ENCODE peak calls at places on chromosomes 5 and 9, in seven cellular contexts. H is cardiac fibroblast; Y is GM23338; Z is IMR-90; I is GM12865; S is Caco-2; J is CD8-positive, alpha-beta T cell. D is an unnamed sample.

GRCh38 chr5:100595152-100595811 is 60.1 kb downstream of the FAM174A start:
- DNase-seq in Y (no peak), Z (peak; percentile 97), H (peak; percentile 94), S (no peak), J (no peak), I (peak; percentile 3), D (peak; percentile 97)

GRCh38 chr5:112312810-112313209 is 106.3 kb downstream of the EPB41L4A start:
- DNase-seq in Z (no peak), J (no peak), Y (no peak), I (no peak), S (no peak), H (peak; percentile 9), D (no peak)

GRCh38 chr9:9631302-9631701 is 981.5 kb downstream of the PTPRD start:
- DNase-seq in Z (no peak), I (peak; percentile 28), Y (peak; percentile 3), J (no peak), H (no peak), S (no peak), D (peak; percentile 1)

GRCh38 chr9:129768486-129768885 is 15.6 kb upstream of the PTGES start:
- DNase-seq in J (no peak), Z (no peak), H (no peak), I (no peak), S (no peak), Y (no peak), D (no peak)

GRCh38 chr9:4207881-4208615 is 91.8 kb downstream of the GLIS3 start:
- DNase-seq in J (no peak), I (peak; percentile 9), S (no peak), Y (no peak), Z (peak; percentile 61), H (peak; percentile 94), D (peak; percentile 51)

GRCh38 chr9:137784046-137784445 is 93.5 kb upstream of the CACNA1B start:
- DNase-seq in Z (no peak), J (no peak), S (no peak), H (no peak), I (no peak), Y (peak; percentile 40), D (peak; percentile 42)

GRCh38 chr5:107322936-107323335 is 347.8 kb downstream of the EFNA5 start:
- DNase-seq in Z (peak; percentile 11), I (no peak), H (no peak), S (no peak), J (no peak), Y (no peak), D (no peak)

GRCh38 chr9:33426843-33427293 is 20.5 kb downstream of the AQP3 start:
- DNase-seq in H (no peak), I (no peak), J (peak; percentile 10), Y (no peak), Z (no peak), S (no peak), D (no peak)

GRCh38 chr5:116724971-116725370 is 150.3 kb upstream of the SEMA6A start:
- DNase-seq in Y (no peak), I (no peak), Z (no peak), S (no peak), J (no peak), H (no peak), D (no peak)

GRCh38 chr9:136255166-136255538 is 9.5 kb upstream of the QSOX2 start:
- DNase-seq in S (no peak), Z (peak; percentile 48), J (no peak), H (peak; percentile 27), Y (no peak), I (no peak), D (peak; percentile 53)

GRCh38 chr5:150117945-150118560 is 31.7 kb upstream of the CSF1R start:
- DNase-seq in Z (no peak), S (no peak), I (no peak), J (no peak), H (no peak), Y (no peak), D (peak; percentile 1)

GRCh38 chr5:171544913-171545550 is 125.6 kb downstream of the FGF18 start:
- DNase-seq in J (no peak), Y (no peak), I (no peak), S (no peak), Z (no peak), H (no peak), D (no peak)

GRCh38 chr9:123356851-123357747 is 1.1 kb downstream of the CRB2 start:
- DNase-seq in S (no peak), I (no peak), J (no peak), H (no peak), Y (no peak), Z (no peak), D (no peak)

GRCh38 chr9:15824310-15824709 is 271.5 kb downstream of the CCDC171 start:
- DNase-seq in Y (peak; percentile 63), S (no peak), H (peak; percentile 35), I (no peak), J (no peak), Z (peak; percentile 21), D (peak; percentile 87)

GRCh38 chr9:68822596-68823165 is 117.6 kb downstream of the PIP5K1B start:
- DNase-seq in S (no peak), Z (no peak), J (no peak), H (no peak), Y (no peak), I (no peak), D (peak; percentile 9)

GRCh38 chr5:142847898-142848790 is 78.0 kb downstream of the ARHGAP26 start:
- DNase-seq in Y (no peak), Z (peak; percentile 31), J (no peak), H (no peak), S (no peak), I (no peak), D (peak; percentile 48)

DNA sequence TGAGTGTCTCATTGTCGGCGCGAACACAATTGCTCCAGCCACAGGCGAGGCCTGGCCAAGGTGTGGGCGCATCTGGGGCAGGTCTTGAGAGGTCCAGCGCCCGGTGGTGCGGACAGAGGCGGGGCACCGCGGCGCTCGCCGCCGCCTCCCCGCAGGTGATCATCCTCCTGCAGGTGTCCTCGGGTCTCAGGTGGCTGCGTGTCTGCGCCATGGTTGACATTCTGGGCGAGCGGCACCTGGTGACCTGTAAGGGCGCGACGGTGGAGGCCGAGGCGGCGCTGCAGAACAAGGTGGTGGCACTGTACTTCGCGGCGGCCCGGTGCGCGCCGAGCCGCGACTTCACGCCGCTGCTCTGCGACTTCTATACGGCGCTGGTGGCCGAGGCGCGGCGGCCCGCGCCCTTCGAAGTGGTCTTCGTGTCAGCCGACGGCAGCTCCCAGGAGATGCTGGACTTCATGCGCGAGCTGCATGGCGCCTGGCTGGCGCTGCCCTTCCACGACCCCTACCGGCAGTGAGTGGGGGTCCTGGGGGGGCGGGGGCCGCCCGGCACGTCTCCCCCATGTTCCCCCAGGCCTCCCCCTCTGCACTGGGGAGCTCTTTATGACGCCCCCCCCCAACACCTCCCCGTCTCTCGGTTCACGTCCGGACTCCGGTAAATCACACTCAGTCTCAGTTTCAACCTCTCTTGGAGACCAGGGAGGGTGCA is 401 bp downstream of the NXNL2 start:
- DNase-seq in H (no peak), S (peak; percentile 64), J (no peak), Z (no peak), I (no peak), Y (peak; percentile 58), D (no peak)
- H3K4me3 ChIP-seq in H (peak overlapping the region; percentile 60), S (peak overlapping the region; percentile 65), J (peak overlapping the region; percentile 52), Z (peak overlapping the region; percentile 67), I (no peak overlapping the region), Y (peak overlapping the region; percentile 93), D (peak overlapping the region; percentile 64)

DNA sequence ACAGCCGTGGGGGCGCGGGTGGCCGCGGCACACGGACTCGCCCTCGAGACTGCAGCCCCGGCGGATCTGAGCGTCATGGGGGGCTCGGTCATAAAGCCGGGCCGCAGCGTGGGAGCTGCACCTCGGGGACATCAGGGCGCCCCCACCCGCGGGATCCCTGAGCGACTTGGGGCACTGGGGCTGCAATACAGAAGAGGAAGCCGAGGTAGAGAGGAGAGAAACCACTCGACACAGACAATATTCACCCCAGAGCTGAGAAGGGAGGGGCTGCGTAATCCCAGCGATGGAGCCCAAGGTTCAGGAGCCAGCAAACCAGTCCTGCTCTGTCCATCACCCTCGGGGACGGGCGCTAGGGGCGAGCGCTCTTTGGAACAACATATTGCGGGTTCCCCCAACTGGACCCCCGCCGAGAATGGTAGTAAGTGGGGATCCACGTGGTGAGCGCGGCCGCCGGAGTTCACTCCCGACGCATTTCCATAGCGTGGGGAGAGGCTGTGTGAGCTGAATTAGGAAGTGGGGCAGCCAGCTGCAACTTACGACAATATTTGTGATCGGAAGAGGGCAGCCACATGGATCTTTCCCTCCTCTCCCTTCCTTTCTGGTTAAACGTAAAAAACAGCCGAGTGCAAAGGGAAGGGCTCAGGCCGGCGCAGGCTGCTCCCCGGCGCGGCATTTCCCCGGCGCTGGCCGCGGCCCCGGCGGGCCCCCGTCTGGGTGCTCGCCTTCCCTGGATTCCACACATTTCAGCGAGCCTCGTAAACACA is 9.9 kb downstream of the PTCH1 start:
- DNase-seq in J (peak; percentile 35), S (peak; percentile 65), Y (peak; percentile 67), I (peak; percentile 50), H (peak; percentile 79), Z (peak; percentile 58), D (peak; percentile 83)
- TF ChIP-seq CTCF in J (no peak), S (no peak), Y (no peak), I (no peak), H (no peak), Z (no peak), D (no peak)

GRCh38 chr5:31397926-31398557 is 133.9 kb downstream of the DROSHA start:
- DNase-seq in I (no peak), J (no peak), Y (no peak), H (no peak), S (no peak), Z (no peak), D (no peak)

GRCh38 chr5:31396611-31397295 is 135.1 kb downstream of the DROSHA start:
- DNase-seq in Z (no peak), H (no peak), J (no peak), I (no peak), Y (no peak), S (no peak), D (no peak)

GRCh38 chr5:31404325-31404724 is 127.6 kb downstream of the DROSHA start:
- DNase-seq in Y (no peak), H (no peak), I (no peak), Z (no peak), J (no peak), S (no peak), D (no peak)

GRCh38 chr5:31401691-31402090 is 130.2 kb downstream of the DROSHA start:
- DNase-seq in S (no peak), H (no peak), Z (no peak), I (no peak), Y (no peak), J (no peak), D (no peak)
- H3K4me3 ChIP-seq in S (no peak overlapping the region), H (no peak overlapping the region), Z (no peak overlapping the region), I (no peak overlapping the region), Y (no peak overlapping the region), J (no peak overlapping the region), D (no peak overlapping the region)

GRCh38 chr9:34500623-34501267 is 22.0 kb downstream of the ENHO start:
- DNase-seq in Z (peak; percentile 19), H (peak; percentile 57), Y (peak; percentile 80), S (peak; percentile 76), I (peak; percentile 70), J (peak; percentile 63), D (peak; percentile 47)

GRCh38 chr9:34503406-34503805 is 19.4 kb downstream of the ENHO start:
- DNase-seq in Z (no peak), J (no peak), I (no peak), S (no peak), Y (no peak), H (no peak), D (no peak)

GRCh38 chr9:34501372-34501771 is 21.4 kb downstream of the ENHO start:
- DNase-seq in Z (no peak), J (no peak), I (no peak), Y (no peak), H (no peak), S (no peak), D (no peak)

GRCh38 chr9:34502471-34503335 is 20.1 kb downstream of the ENHO start:
- DNase-seq in Z (no peak), Y (no peak), H (no peak), J (no peak), S (no peak), I (no peak), D (no peak)

GRCh38 chr9:34501889-34502425 is 20.8 kb downstream of the ENHO start:
- DNase-seq in Z (peak; percentile 27), J (no peak), Y (peak; percentile 51), I (no peak), S (no peak), H (peak; percentile 31), D (peak; percentile 62)
- TF ChIP-seq CTCF in Z (peak; percentile 32), J (no peak), Y (no peak), I (no peak), S (no peak), H (peak; percentile 27), D (peak; percentile 62)